ENCODE peak calls at places on chromosomes 7 and 10, in five cellular contexts. One of them, this sample, is unnamed.

GRCh38 chr10:22662693-22663330 is 51.6 kb downstream of the PIP4K2A start:
- DNase-seq in activated T-helper 1 cell treated with anti-CD3 and anti-CD28 coated beads, Interleukin-2, amount 50 U/mL, for 16 hours: no peak
- DNase-seq in GM03348: no peak
- DNase-seq in hippocampal formation: no peak
- DNase-seq in NCI-H1092 treated with DMSO at 0.1 percent for 48 hours: no peak
- DNase-seq in this sample: no peak

GRCh38 chr7:135690566-135690965 is 28.3 kb downstream of the STMP1 start:
- DNase-seq in activated T-helper 1 cell treated with anti-CD3 and anti-CD28 coated beads, Interleukin-2, amount 50 U/mL, for 16 hours: no peak
- DNase-seq in GM03348: peak
- DNase-seq in hippocampal formation: no peak
- DNase-seq in NCI-H1092 treated with DMSO at 0.1 percent for 48 hours: no peak
- DNase-seq in this sample: no peak

GRCh38 chr7:17939670-17940301 is 508 bp downstream of the SNX13 start:
- DNase-seq in activated T-helper 1 cell treated with anti-CD3 and anti-CD28 coated beads, Interleukin-2, amount 50 U/mL, for 16 hours: peak
- DNase-seq in GM03348: peak
- DNase-seq in hippocampal formation: peak
- DNase-seq in NCI-H1092 treated with DMSO at 0.1 percent for 48 hours: peak
- DNase-seq in this sample: peak

GRCh38 chr10:99870051-99870730 is 87.8 kb downstream of the ABCC2 start:
- DNase-seq in activated T-helper 1 cell treated with anti-CD3 and anti-CD28 coated beads, Interleukin-2, amount 50 U/mL, for 16 hours: no peak
- DNase-seq in GM03348: no peak
- DNase-seq in hippocampal formation: no peak
- DNase-seq in NCI-H1092 treated with DMSO at 0.1 percent for 48 hours: no peak
- DNase-seq in this sample: no peak

GRCh38 chr10:65949543-65949942 is 976.3 kb upstream of the LRRTM3 start:
- DNase-seq in activated T-helper 1 cell treated with anti-CD3 and anti-CD28 coated beads, Interleukin-2, amount 50 U/mL, for 16 hours: no peak
- DNase-seq in GM03348: no peak
- DNase-seq in hippocampal formation: no peak
- DNase-seq in NCI-H1092 treated with DMSO at 0.1 percent for 48 hours: no peak
- DNase-seq in this sample: no peak

GRCh38 chr7:112132123-112132694 is 74.0 kb downstream of the DOCK4 start:
- DNase-seq in activated T-helper 1 cell treated with anti-CD3 and anti-CD28 coated beads, Interleukin-2, amount 50 U/mL, for 16 hours: no peak
- DNase-seq in GM03348: no peak
- DNase-seq in hippocampal formation: no peak
- DNase-seq in NCI-H1092 treated with DMSO at 0.1 percent for 48 hours: peak
- DNase-seq in this sample: no peak

GRCh38 chr10:8473205-8473604 is 418.7 kb downstream of the GATA3 start:
- DNase-seq in activated T-helper 1 cell treated with anti-CD3 and anti-CD28 coated beads, Interleukin-2, amount 50 U/mL, for 16 hours: no peak
- DNase-seq in GM03348: peak
- DNase-seq in hippocampal formation: no peak
- DNase-seq in NCI-H1092 treated with DMSO at 0.1 percent for 48 hours: no peak
- DNase-seq in this sample: no peak

GRCh38 chr10:126247454-126247975 is 140.8 kb downstream of the ADAM12 start:
- DNase-seq in activated T-helper 1 cell treated with anti-CD3 and anti-CD28 coated beads, Interleukin-2, amount 50 U/mL, for 16 hours: no peak
- DNase-seq in GM03348: peak
- DNase-seq in hippocampal formation: no peak
- DNase-seq in NCI-H1092 treated with DMSO at 0.1 percent for 48 hours: no peak
- DNase-seq in this sample: no peak

GRCh38 chr10:122112021-122112616 is 123.2 kb downstream of the TACC2 start:
- DNase-seq in activated T-helper 1 cell treated with anti-CD3 and anti-CD28 coated beads, Interleukin-2, amount 50 U/mL, for 16 hours: no peak
- DNase-seq in GM03348: peak
- DNase-seq in hippocampal formation: no peak
- DNase-seq in NCI-H1092 treated with DMSO at 0.1 percent for 48 hours: no peak
- DNase-seq in this sample: no peak

GRCh38 chr7:88001744-88002530 is 67.9 kb downstream of the ADAM22 start:
- DNase-seq in activated T-helper 1 cell treated with anti-CD3 and anti-CD28 coated beads, Interleukin-2, amount 50 U/mL, for 16 hours: no peak
- DNase-seq in GM03348: peak
- DNase-seq in hippocampal formation: no peak
- DNase-seq in NCI-H1092 treated with DMSO at 0.1 percent for 48 hours: no peak
- DNase-seq in this sample: no peak

GRCh38 chr7:44966731-44967538 is 11.9 kb downstream of the MYO1G start:
- DNase-seq in activated T-helper 1 cell treated with anti-CD3 and anti-CD28 coated beads, Interleukin-2, amount 50 U/mL, for 16 hours: no peak
- DNase-seq in GM03348: no peak
- DNase-seq in hippocampal formation: no peak
- DNase-seq in NCI-H1092 treated with DMSO at 0.1 percent for 48 hours: no peak
- DNase-seq in this sample: peak

GRCh38 chr7:23520582-23520981 is 11.2 kb downstream of the TRA2A start:
- DNase-seq in activated T-helper 1 cell treated with anti-CD3 and anti-CD28 coated beads, Interleukin-2, amount 50 U/mL, for 16 hours: no peak
- DNase-seq in GM03348: no peak
- DNase-seq in hippocampal formation: no peak
- DNase-seq in NCI-H1092 treated with DMSO at 0.1 percent for 48 hours: no peak
- DNase-seq in this sample: no peak